ENCODE peak calls at places on chromosomes 7 and 10, in six cellular contexts. M, B, A, F, Y and Z are unnamed samples.

GRCh38 chr7:120740348-120740747 is 117.6 kb downstream of the TSPAN12 start:
- DNase-seq in B (peak; percentile 37), F (no peak), A (no peak), Y (no peak), M (no peak), Z (no peak)

GRCh38 chr7:44654255-44654791 is 47.9 kb downstream of the OGDH start:
- DNase-seq in M (no peak), B (no peak), Y (no peak), A (no peak), F (no peak), Z (no peak)

GRCh38 chr10:22783807-22784206 is 69.4 kb upstream of the PIP4K2A start:
- DNase-seq in F (no peak), M (no peak), B (no peak), A (no peak), Y (no peak), Z (no peak)

GRCh38 chr10:110498087-110498981 is 627 bp downstream of the DUSP5 start:
- DNase-seq in B (peak; percentile 73), M (peak; percentile 56), F (peak; percentile 56), A (peak; percentile 61), Y (peak; percentile 51), Z (no peak)

GRCh38 chr7:140899883-140900282 is 24.8 kb downstream of the BRAF start:
- DNase-seq in B (peak; percentile 8), M (no peak), F (no peak), Y (no peak), A (no peak), Z (no peak)

GRCh38 chr7:158300427-158300826 is 287.2 kb downstream of the PTPRN2 start:
- DNase-seq in Y (peak; percentile 16), M (no peak), B (no peak), F (no peak), A (no peak), Z (no peak)

GRCh38 chr7:141408440-141408839 is 142.8 kb upstream of the AGK start:
- DNase-seq in A (no peak), Y (no peak), M (no peak), F (no peak), B (no peak), Z (no peak)

GRCh38 chr10:102545997-102546396 is 42.2 kb downstream of the SUFU start:
- DNase-seq in A (no peak), Y (no peak), M (no peak), B (peak; percentile 21), F (no peak), Z (no peak)

GRCh38 chr7:36784991-36785940 is 61.0 kb upstream of the AOAH start:
- DNase-seq in A (peak; percentile 73), Y (peak; percentile 44), M (peak; percentile 57), F (peak; percentile 71), B (peak; percentile 57), Z (no peak)

GRCh38 chr10:7797582-7797981 is 9.6 kb downstream of the ATP5F1C start:
- DNase-seq in B (peak; percentile 92), A (peak; percentile 88), M (no peak), Y (no peak), F (no peak), Z (no peak)

GRCh38 chr10:77007836-77008235 is 629.8 kb downstream of the KCNMA1 start:
- DNase-seq in B (no peak), F (no peak), Y (no peak), A (no peak), M (no peak), Z (no peak)

GRCh38 chr10:76040107-76040829 is 608.8 kb downstream of the LRMDA start:
- DNase-seq in Y (no peak), F (no peak), A (no peak), M (no peak), B (no peak), Z (no peak)

GRCh38 chr7:122316467-122317394 is 12.2 kb upstream of the FEZF1 start:
- DNase-seq in Y (no peak), A (no peak), F (no peak), M (peak; percentile 50), B (no peak), Z (no peak)
- H3K4me1 ChIP-seq in Y (peaks cover 29% of the 10 kb centered on the region), A (peaks cover 11% of the 10 kb centered on the region), F (no peaks in the 10 kb centered on the region), M (peaks cover 3% of the 10 kb centered on the region), B (peaks cover 6% of the 10 kb centered on the region), Z (peaks cover 11% of the 10 kb centered on the region)

GRCh38 chr7:114086491-114086905 is 167.7 kb upstream of the PPP1R3A start:
- DNase-seq in M (peak; percentile 54), B (no peak), F (no peak), Y (peak; percentile 28), A (peak; percentile 14), Z (no peak)
- H3K4me1 ChIP-seq in M (peaks cover 14% of the 10 kb centered on the region), B (peaks cover 2% of the 10 kb centered on the region), F (peaks cover 34% of the 10 kb centered on the region), Y (peaks cover 86% of the 10 kb centered on the region), A (peaks cover 27% of the 10 kb centered on the region), Z (peaks cover 45% of the 10 kb centered on the region)

GRCh38 chr7:74481458-74482324 is 28.0 kb downstream of the GTF2IRD1 start:
- DNase-seq in M (no peak), A (no peak), B (peak; percentile 23), F (no peak), Y (no peak), Z (no peak)
- H3K4me1 ChIP-seq in M (peaks cover 38% of the 10 kb centered on the region), A (peaks cover 60% of the 10 kb centered on the region), B (peaks cover 62% of the 10 kb centered on the region), F (no peaks in the 10 kb centered on the region), Y (peaks cover 74% of the 10 kb centered on the region), Z (peaks cover 65% of the 10 kb centered on the region)

GRCh38 chr7:2805213-2806003 is 38.7 kb downstream of the GNA12 start:
- DNase-seq in F (no peak), M (no peak), Y (peak; percentile 18), A (peak; percentile 85), B (peak; percentile 71), Z (no peak)
- H3K4me1 ChIP-seq in F (peaks cover 10% of the 10 kb centered on the region), M (peaks cover 10% of the 10 kb centered on the region), Y (peaks cover 50% of the 10 kb centered on the region), A (peaks cover 69% of the 10 kb centered on the region), B (peaks cover 38% of the 10 kb centered on the region), Z (peaks cover 31% of the 10 kb centered on the region)